ENCODE peak calls at places on chromosomes 12 and 14, in five cellular contexts. I is BE2C, R is B cell, P is WTC11, G is right atrium auricular region. L is an unnamed sample.

GRCh38 chr12:77402726-77403125 is 337.4 kb upstream of the E2F7 start:
- DNase-seq in G (no peak), I (no peak), P (no peak), R (no peak), L (no peak)

GRCh38 chr14:96255501-96256366 is at the start of gene BDKRB1:
- DNase-seq in R (no peak), P (no peak), I (no peak), G (no peak), L (no peak)

GRCh38 chr14:56119221-56119967 is 1.2 kb downstream of the PELI2 start:
- DNase-seq in R (no peak), P (peak; percentile 50), G (no peak), I (peak; percentile 38), L (no peak)

GRCh38 chr12:130514149-130514551 is 176.5 kb downstream of the PIWIL1 start:
- DNase-seq in P (peak; percentile 52), G (no peak), I (no peak), R (no peak), L (no peak)

GRCh38 chr14:50397461-50398196 is 948 bp upstream of the CDKL1 start:
- DNase-seq in G (no peak), I (peak; percentile 49), R (no peak), P (no peak), L (no peak)

GRCh38 chr12:90028620-90029051 is 320.0 kb upstream of the ATP2B1 start:
- DNase-seq in R (no peak), P (no peak), I (peak; percentile 58), G (no peak), L (no peak)

GRCh38 chr12:13896063-13896626 is 85.3 kb downstream of the GRIN2B start:
- DNase-seq in P (no peak), G (no peak), I (no peak), R (no peak), L (no peak)

GRCh38 chr14:49766839-49767238 is 1.1 kb upstream of the KLHDC2 start:
- DNase-seq in G (no peak), R (no peak), I (no peak), P (no peak), L (no peak)

GRCh38 chr12:16019131-16019530 is 108.0 kb downstream of the DERA start:
- DNase-seq in P (no peak), R (no peak), I (no peak), G (no peak), L (no peak)

GRCh38 chr12:38138225-38139221 is 178.1 kb upstream of the ALG10B start:
- DNase-seq in P (peak; percentile 67), R (no peak), G (peak; percentile 80), I (peak; percentile 73), L (no peak)

GRCh38 chr12:86601550-86602308 is 345.5 kb upstream of the MGAT4C start:
- DNase-seq in R (no peak), I (no peak), P (no peak), G (no peak), L (no peak)

GRCh38 chr12:26580619-26581018 is 252.4 kb downstream of the ITPR2 start:
- DNase-seq in I (no peak), R (no peak), P (no peak), G (no peak), L (no peak)

GRCh38 chr14:91942128-91942527 is 5.4 kb downstream of the FBLN5 start:
- DNase-seq in R (no peak), P (no peak), G (no peak), I (no peak), L (no peak)

DNA sequence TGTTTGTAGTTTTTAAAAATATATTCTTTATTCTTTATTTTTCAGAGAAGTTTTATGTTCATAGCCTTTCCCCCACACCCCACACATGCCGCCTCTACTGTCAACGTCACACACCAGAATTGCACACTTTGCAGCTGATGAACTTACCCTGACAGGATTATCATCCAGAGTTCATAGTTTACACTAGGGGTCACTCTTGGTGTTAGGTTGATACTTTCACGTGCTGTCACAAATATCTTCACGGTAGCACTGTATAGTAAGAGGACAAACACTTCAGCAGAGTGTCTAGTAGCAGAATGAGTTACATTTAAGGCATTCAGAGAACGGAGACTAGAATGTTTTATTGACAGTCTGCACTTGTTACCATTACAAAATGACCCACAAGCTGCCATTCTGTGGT is 5.2 kb downstream of the DPPA3 start:
- DNase-seq in P (no peak), R (no peak), I (no peak), G (no peak), L (no peak)
- TF ChIP-seq CTCF in P (no peak), R (no peak), I (peak; percentile 28), G (no peak), L (no peak)

DNA sequence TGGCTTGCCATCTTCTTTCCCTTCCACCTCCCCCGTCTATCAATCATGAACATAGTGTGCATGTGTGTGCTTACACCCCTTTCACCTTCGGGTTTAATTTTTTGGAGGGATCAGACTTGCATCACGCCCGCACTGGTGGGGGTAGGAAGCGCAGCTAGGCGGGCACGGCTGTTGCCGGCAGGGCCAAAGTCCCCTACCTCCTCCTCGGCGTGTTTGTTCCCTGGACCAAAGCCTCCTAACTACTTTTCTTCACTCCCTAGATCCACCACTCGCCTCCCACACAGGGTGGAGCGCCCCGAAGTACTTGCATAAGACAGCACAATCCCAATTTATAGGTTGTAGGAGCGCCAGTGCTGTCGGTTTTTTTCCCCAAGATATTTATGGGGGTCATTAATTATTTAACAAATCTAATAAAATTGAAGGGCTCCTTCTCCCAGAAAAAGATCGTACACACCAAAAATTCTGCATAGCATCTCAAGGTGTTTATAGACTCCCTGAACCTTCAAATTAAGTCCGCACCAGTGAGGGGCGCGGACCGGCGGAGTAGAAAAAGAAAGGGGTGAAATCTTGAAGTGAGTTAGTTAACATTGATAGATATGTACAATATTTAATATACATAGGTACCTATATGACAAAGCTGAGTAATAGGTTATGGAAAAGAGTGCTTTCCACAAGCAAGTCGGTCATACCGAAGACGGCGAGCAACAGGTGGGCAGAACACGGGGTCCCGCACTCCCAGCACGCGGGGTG is 714 bp downstream of the PKP2 start:
- DNase-seq in I (no peak), P (peak; percentile 36), G (no peak), R (no peak), L (no peak)
- TF ChIP-seq CTCF in I (no peak), P (no peak), G (no peak), R (no peak), L (no peak)

GRCh38 chr12:100404769-100405407 is 48.0 kb downstream of the SLC17A8 start:
- DNase-seq in R (no peak), I (peak; percentile 65), G (no peak), P (peak; percentile 87), L (no peak)
- TF ChIP-seq CTCF in R (no peak), I (peak; percentile 77), G (no peak), P (peak; percentile 77), L (peak; percentile 57)

DNA sequence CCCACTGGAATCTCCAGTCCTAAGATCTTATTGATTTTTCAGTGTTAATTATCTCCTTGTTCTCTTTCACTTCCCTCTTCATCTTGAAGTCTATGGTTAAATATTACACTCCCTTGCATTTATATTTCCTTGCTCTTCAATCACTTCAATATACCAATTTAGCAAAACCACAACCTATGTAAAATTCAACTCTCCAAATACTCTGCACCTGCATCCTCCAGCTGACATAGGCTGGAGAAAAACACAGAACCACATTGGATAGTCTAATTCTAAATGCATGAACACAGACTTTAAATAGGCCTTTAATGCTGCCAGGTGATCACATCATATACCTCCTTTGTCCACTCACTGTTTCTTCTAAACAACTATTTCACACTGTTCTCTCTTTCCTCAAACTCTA is 253.8 kb upstream of the GARIN6 start:
- DNase-seq in I (no peak), G (no peak), P (no peak), R (no peak), L (no peak)
- TF ChIP-seq CTCF in I (no peak), G (no peak), P (no peak), R (no peak), L (no peak)

GRCh38 chr12:112539221-112539620 is 120.5 kb downstream of the PTPN11 start:
- DNase-seq in P (no peak), R (no peak), G (no peak), I (no peak), L (no peak)
- TF ChIP-seq CTCF in P (no peak), R (no peak), G (no peak), I (peak; percentile 34), L (no peak)

GRCh38 chr12:113305281-113305856 is 29.5 kb downstream of the SLC8B1 start:
- DNase-seq in I (no peak), G (no peak), P (no peak), R (no peak), L (no peak)

GRCh38 chr12:113306382-113306781 is 28.5 kb downstream of the SLC8B1 start:
- DNase-seq in I (no peak), G (no peak), P (no peak), R (no peak), L (no peak)

GRCh38 chr12:113314121-113314529 is 20.8 kb downstream of the SLC8B1 start:
- DNase-seq in P (no peak), G (no peak), I (peak; percentile 36), R (no peak), L (no peak)

GRCh38 chr12:113315358-113315757 is 19.6 kb downstream of the SLC8B1 start:
- DNase-seq in I (no peak), P (no peak), R (no peak), G (no peak), L (no peak)

GRCh38 chr12:113310489-113310888 is 24.4 kb downstream of the SLC8B1 start:
- DNase-seq in G (no peak), I (no peak), P (no peak), R (no peak), L (no peak)
- TF ChIP-seq CTCF in G (no peak), I (peak; percentile 28), P (no peak), R (no peak), L (no peak)

GRCh38 chr14:104793703-104793959 is 1.9 kb downstream of the AKT1 start:
- DNase-seq in R (no peak), P (no peak), I (no peak), G (no peak), L (no peak)

GRCh38 chr14:104794099-104794498 is 1.4 kb downstream of the AKT1 start:
- DNase-seq in I (peak; percentile 96), P (peak; percentile 89), R (no peak), G (no peak), L (no peak)

GRCh38 chr14:104795781-104796681 is 483 bp upstream of the AKT1 start:
- DNase-seq in R (no peak), I (peak; percentile 72), P (no peak), G (no peak), L (no peak)

GRCh38 chr14:104795468-104795780 is at the start of gene AKT1:
- DNase-seq in P (no peak), R (no peak), G (no peak), I (no peak), L (no peak)

DNA sequence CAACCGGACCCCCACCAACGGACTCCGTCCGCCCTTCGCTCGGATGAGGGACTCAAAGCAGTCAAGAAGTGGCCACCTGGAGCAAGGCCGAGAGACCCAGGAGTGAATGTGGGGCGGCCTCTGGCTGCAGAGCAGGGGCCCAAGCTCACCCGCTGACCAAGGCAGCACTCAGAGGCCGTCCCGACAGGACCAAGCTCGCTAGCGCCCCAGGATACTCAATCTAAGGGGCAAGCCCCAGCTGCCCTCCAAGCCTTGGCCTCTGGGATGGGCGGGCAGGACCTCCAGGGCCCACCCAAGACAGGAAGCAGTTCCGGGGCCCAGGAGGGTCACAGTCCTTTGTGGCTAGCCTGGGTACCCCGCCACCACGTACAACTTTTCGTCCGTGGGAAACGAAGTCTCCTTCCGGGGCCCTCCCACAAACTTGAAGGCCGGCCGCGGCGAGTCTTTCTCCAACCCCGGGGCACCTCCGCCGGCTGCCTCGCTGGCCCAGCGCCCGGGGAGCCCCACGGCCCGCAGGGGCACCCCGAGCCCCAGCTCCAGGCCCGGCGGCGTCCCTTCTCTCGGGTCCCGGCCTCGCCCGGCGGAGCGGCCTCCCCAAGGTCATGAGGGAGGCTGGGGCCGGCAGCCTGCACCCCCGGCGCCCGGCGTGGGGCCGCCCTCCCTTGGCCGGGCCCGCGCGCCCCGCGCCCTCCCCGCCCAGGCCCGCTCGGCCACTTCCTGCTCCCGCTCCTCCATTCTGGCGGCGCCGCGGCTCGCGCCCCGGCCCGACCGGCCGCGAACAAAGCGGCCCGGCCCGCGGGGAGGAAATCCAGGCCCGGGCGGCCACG is 694 bp downstream of the AKT1 start:
- DNase-seq in R (no peak), G (no peak), I (no peak), P (no peak), L (no peak)
- TF ChIP-seq CTCF in R (no peak), G (no peak), I (no peak), P (no peak), L (no peak)